ENCODE peak calls at places on chromosome 6, in nine cellular contexts. F is activated CD4-positive, alpha-beta T cell treated with anti-CD3 and anti-CD28 coated beads for 24 hours; D is T-helper 2 cell; Y is stimulated activated CD8-positive, alpha-beta memory T cell treated with anti-CD3 and anti-CD28 coated beads, Interleukin-15, amount 100 ng/mL, for 24 hours; E is HepG2; O is body of pancreas; M is sigmoid colon; L is fibroblast of mammary gland; C is AG08396. V is an unnamed sample.

GRCh38 chr6:52749546-52750152 is 13.6 kb downstream of the GSTA2 start:
- DNase-seq in F (no peak), D (no peak), Y (no peak), E (no peak), O (no peak), M (no peak), L (no peak), C (no peak), V (no peak)

GRCh38 chr6:108118791-108119211 is 44.3 kb upstream of the OSTM1 start:
- DNase-seq in F (no peak), D (no peak), Y (no peak), E (no peak), O (no peak), M (no peak), L (peak; percentile 8), C (no peak), V (no peak)

GRCh38 chr6:10451828-10452509 is 37.1 kb upstream of the TFAP2A start:
- DNase-seq in F (no peak), D (no peak), Y (no peak), E (no peak), O (no peak), M (no peak), L (peak; percentile 30), C (peak; percentile 60), V (no peak)

GRCh38 chr6:118372413-118372812 is 175.7 kb upstream of the PLN start:
- DNase-seq in F (no peak), D (no peak), Y (no peak), E (no peak), O (no peak), M (no peak), L (peak; percentile 75), C (peak; percentile 20), V (no peak)

GRCh38 chr6:93468291-93468690 is 48.9 kb upstream of the EPHA7 start:
- DNase-seq in F (no peak), D (no peak), Y (no peak), E (no peak), O (no peak), M (no peak), L (no peak), C (no peak), V (no peak)

GRCh38 chr6:30075094-30075986 is at the start of gene RNF39:
- DNase-seq in F (no peak), D (no peak), Y (no peak), E (peak; percentile 55), O (peak; percentile 17), M (no peak), L (no peak), C (no peak), V (no peak)

GRCh38 chr6:167314180-167314821 is 10.6 kb upstream of the TTLL2 start:
- DNase-seq in F (no peak), D (no peak), Y (no peak), E (no peak), O (no peak), M (no peak), L (no peak), C (no peak), V (no peak)

GRCh38 chr6:2873643-2874042 is 29.5 kb downstream of the SERPINB9 start:
- DNase-seq in F (no peak), D (no peak), Y (no peak), E (no peak), O (no peak), M (no peak), L (no peak), C (no peak), V (no peak)

GRCh38 chr6:35041086-35041855 is 99.9 kb downstream of the TCP11 start:
- DNase-seq in F (no peak), D (no peak), Y (no peak), E (no peak), O (no peak), M (peak; percentile 44), L (no peak), C (no peak), V (no peak)

GRCh38 chr6:28356666-28357020 is 6.9 kb downstream of the ZKSCAN3 start:
- DNase-seq in F (no peak), D (no peak), Y (no peak), E (no peak), O (no peak), M (no peak), L (no peak), C (no peak), V (no peak)